ENCODE peak calls at places on chromosomes 2 and 18, in six cellular contexts. P, Y, W, E, Z and M are unnamed samples.

GRCh38 chr2:136168605-136169210 is 50.8 kb upstream of the CXCR4 start:
- DNase-seq in W (no peak), Z (no peak), P (no peak), Y (no peak), E (no peak), M (no peak)

GRCh38 chr2:15173506-15173905 is 387.6 kb downstream of the NBAS start:
- DNase-seq in E (no peak), P (no peak), W (no peak), Z (no peak), Y (no peak), M (no peak)

GRCh38 chr2:190318931-190319556 is 582 bp downstream of the HIBCH start:
- DNase-seq in P (peak), E (peak), W (no peak), Z (no peak), Y (peak), M (no peak)

GRCh38 chr2:201414099-201415023 is 36.9 kb downstream of the TRAK2 start:
- DNase-seq in Y (no peak), W (no peak), Z (no peak), P (no peak), E (peak), M (no peak)

GRCh38 chr2:88627856-88628568 is 748 bp upstream of the EIF2AK3 start:
- DNase-seq in P (peak), E (peak), W (peak), Z (peak), Y (peak), M (peak)

GRCh38 chr2:196200557-196200956 is 29.2 kb upstream of the STK17B start:
- DNase-seq in Y (no peak), W (no peak), E (peak), P (no peak), Z (no peak), M (no peak)

GRCh38 chr2:212154392-212154791 is 384.2 kb downstream of the ERBB4 start:
- DNase-seq in E (no peak), Z (no peak), W (no peak), P (no peak), Y (no peak), M (no peak)

GRCh38 chr2:72841462-72842125 is 15.8 kb upstream of the EXOC6B start:
- DNase-seq in Z (no peak), E (no peak), Y (no peak), W (no peak), P (no peak), M (no peak)

GRCh38 chr18:76588591-76589303 is 93.7 kb upstream of the ZNF516 start:
- DNase-seq in W (no peak), P (peak), Y (no peak), E (no peak), Z (no peak), M (no peak)

GRCh38 chr2:195658541-195658890 is 1.5 kb downstream of the SLC39A10 start:
- DNase-seq in W (no peak), Z (no peak), E (no peak), Y (no peak), P (peak), M (no peak)

GRCh38 chr2:230874876-230875275 is 10.1 kb downstream of the ITM2C start:
- DNase-seq in Y (no peak), Z (no peak), W (no peak), E (peak), P (no peak), M (no peak)

GRCh38 chr2:45169339-45170190 is 160.3 kb upstream of the SIX2 start:
- DNase-seq in Y (no peak), W (no peak), Z (no peak), P (no peak), E (no peak), M (no peak)

GRCh38 chr2:134261398-134262131 is 7.7 kb downstream of the MGAT5 start:
- DNase-seq in E (no peak), P (no peak), Z (no peak), Y (no peak), W (no peak), M (no peak)

GRCh38 chr2:118150294-118150693 is 62.0 kb downstream of the INSIG2 start:
- DNase-seq in Y (no peak), P (no peak), W (no peak), Z (no peak), E (no peak), M (no peak)

GRCh38 chr2:177998006-177998405 is 74.6 kb downstream of the PDE11A start:
- DNase-seq in Y (no peak), P (no peak), W (no peak), E (no peak), Z (no peak), M (no peak)

GRCh38 chr2:27771202-27771547 is 344 bp upstream of the MRPL33 start:
- DNase-seq in W (no peak), Z (no peak), E (no peak), P (no peak), Y (no peak), M (no peak)

GRCh38 chr18:48825101-48825745 is 125.5 kb downstream of the SMAD7 start:
- DNase-seq in Y (no peak), Z (peak), P (no peak), E (no peak), W (no peak), M (no peak)

GRCh38 chr2:86631846-86632485 is 8.3 kb upstream of the RNF103 start:
- DNase-seq in Y (no peak), E (no peak), W (no peak), Z (no peak), P (no peak), M (no peak)

GRCh38 chr2:145692971-145693478 is 1173.1 kb upstream of the ZEB2 start:
- DNase-seq in Z (no peak), W (no peak), P (peak), E (no peak), Y (no peak), M (no peak)

GRCh38 chr18:78607221-78607620 is 372.4 kb upstream of the SALL3 start:
- DNase-seq in Y (no peak), P (no peak), W (no peak), Z (no peak), E (no peak), M (no peak)

GRCh38 chr18:51135361-51135760 is 62.1 kb downstream of the MEX3C start:
- DNase-seq in P (peak), E (no peak), Y (no peak), Z (no peak), W (no peak), M (no peak)

GRCh38 chr18:3910507-3910906 is 460.5 kb downstream of the TGIF1 start:
- DNase-seq in E (no peak), P (no peak), Z (no peak), Y (no peak), W (no peak), M (no peak)

GRCh38 chr2:112075490-112076260 is 20.6 kb downstream of the TMEM87B start:
- DNase-seq in W (no peak), Z (no peak), P (no peak), Y (no peak), E (no peak), M (no peak)

GRCh38 chr2:148027822-148028221 is 6.9 kb downstream of the MBD5 start:
- DNase-seq in E (no peak), P (no peak), W (no peak), Z (no peak), Y (no peak), M (no peak)

GRCh38 chr2:39704540-39704939 is 38.8 kb downstream of the TMEM178A start:
- DNase-seq in P (no peak), Z (no peak), Y (no peak), W (no peak), E (no peak), M (no peak)

GRCh38 chr2:52454962-52455361 is 1312.6 kb upstream of the CHAC2 start:
- DNase-seq in Y (no peak), W (no peak), P (no peak), Z (no peak), E (no peak), M (no peak)

GRCh38 chr2:11286749-11287148 is 57.7 kb downstream of the ROCK2 start:
- DNase-seq in E (no peak), P (peak), W (no peak), Y (no peak), Z (no peak), M (no peak)

GRCh38 chr2:152369176-152369860 is 34.3 kb downstream of the FMNL2 start:
- DNase-seq in P (no peak), Y (no peak), E (no peak), W (no peak), Z (no peak), M (no peak)

GRCh38 chr2:127387655-127388422 is at the start of gene MAP3K2:
- DNase-seq in E (peak), Y (peak), P (peak), Z (peak), W (peak), M (peak)

GRCh38 chr2:168816369-168816768 is 13.9 kb downstream of the NOSTRIN start:
- DNase-seq in Z (no peak), E (no peak), W (no peak), Y (no peak), P (peak), M (no peak)

GRCh38 chr18:9708057-9708881 is at the start of gene RAB31:
- DNase-seq in W (peak), Y (peak), P (peak), Z (peak), E (peak), M (peak)

GRCh38 chr2:39618236-39618635 is 47.5 kb upstream of the TMEM178A start:
- DNase-seq in Z (no peak), P (no peak), W (no peak), Y (no peak), E (no peak), M (no peak)

GRCh38 chr18:76679259-76679658 is 143.1 kb upstream of the ZNF236 start:
- DNase-seq in Y (no peak), P (no peak), W (no peak), E (no peak), Z (no peak), M (no peak)

GRCh38 chr2:95323347-95324155 is 26.4 kb downstream of the KCNIP3 start:
- DNase-seq in P (peak), Y (peak), E (no peak), W (no peak), Z (no peak), M (no peak)

GRCh38 chr2:85326406-85326945 is 1.3 kb downstream of the TGOLN2 start:
- DNase-seq in E (peak), Y (peak), P (no peak), Z (no peak), W (no peak), M (no peak)

GRCh38 chr2:96540136-96540535 is 3.6 kb downstream of the ARID5A start:
- DNase-seq in P (no peak), Y (no peak), W (no peak), Z (no peak), E (no peak), M (no peak)

GRCh38 chr2:83587309-83587708 is 871.8 kb downstream of the SUCLG1 start:
- DNase-seq in Y (no peak), E (no peak), W (no peak), P (no peak), Z (no peak), M (no peak)
- TF ChIP-seq CTCF in Y (no peak), E (no peak), W (no peak), P (no peak), Z (no peak), M (no peak)

DNA sequence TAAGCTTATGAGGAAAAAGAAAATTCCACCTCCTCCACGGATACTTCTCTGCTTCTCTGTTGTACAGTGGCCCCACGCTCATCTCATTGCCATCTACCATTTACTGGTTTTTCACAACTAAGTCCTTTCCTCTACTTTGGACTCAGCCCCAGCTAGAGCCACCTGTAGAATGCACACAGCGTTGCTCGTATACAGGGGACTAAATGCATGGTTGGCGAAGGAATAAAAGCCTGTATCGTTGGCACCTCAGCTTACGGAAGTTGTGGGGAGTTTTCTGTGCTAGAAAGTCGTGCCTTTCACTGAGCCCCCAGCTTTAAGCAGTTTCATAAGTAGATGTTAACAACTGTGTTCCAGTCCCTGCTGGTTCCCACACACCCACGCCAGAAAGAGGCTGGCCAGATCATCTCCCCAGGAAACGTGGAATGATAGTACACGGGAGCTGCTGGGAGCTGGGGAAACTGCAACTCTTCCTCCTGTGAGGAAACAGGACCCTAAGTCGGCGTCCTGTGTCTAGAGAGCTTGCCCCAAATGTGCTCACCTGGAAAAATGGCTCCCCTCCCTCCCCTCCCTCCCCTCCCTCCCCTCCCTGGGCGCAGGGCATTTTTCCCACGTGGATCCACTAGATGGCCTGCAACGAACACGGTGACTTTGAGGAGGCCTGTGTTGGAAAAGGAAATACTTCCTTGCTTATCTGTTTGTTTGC is 43.7 kb upstream of the RFX8 start:
- DNase-seq in E (no peak), Y (peak), Z (peak), P (peak), W (no peak), M (no peak)
- H3K27ac ChIP-seq in E (no peak), Y (no peak), Z (peak), P (no peak), W (no peak), M (no peak)

DNA sequence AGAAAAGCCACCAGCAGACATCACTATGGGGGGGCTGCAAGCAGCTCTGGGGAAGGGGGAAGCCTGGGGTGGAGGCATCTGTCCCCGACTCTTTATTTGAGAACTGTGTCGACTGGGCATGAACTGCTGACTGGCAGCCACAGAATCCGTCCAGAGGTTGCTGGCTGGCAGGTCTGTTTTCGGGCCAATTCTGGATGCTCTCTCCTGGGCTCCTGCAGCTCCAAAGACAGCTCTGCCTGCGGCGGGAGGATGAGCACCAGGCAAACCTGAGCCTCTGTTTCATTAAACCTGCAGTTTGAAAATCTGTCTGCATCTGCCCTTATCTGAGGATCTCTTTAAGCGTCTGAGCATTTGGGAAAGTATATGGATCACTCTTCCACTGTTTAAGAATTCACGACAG is 34.4 kb upstream of the RPL31 start:
- DNase-seq in W (no peak), E (no peak), P (no peak), Z (no peak), Y (no peak), M (no peak)
- H3K4me3 ChIP-seq in W (no peak), E (no peak), P (no peak), Z (no peak), Y (no peak), M (no peak)

GRCh38 chr2:226794751-226795171 is 4.9 kb downstream of the IRS1 start:
- DNase-seq in Z (peak), Y (no peak), W (no peak), P (peak), E (no peak), M (no peak)
- TF ChIP-seq CTCF in Z (peak), Y (no peak), W (no peak), P (no peak), E (no peak), M (no peak)